ENCODE peak calls at places on chromosomes 16 and 17, in eight cellular contexts. B is pancreas, O is heart left ventricle, G is heart right ventricle, I is choroid plexus epithelial cell, S is PC-9, F is fibroblast of mammary gland, X is GM23338. A is an unnamed sample.
A peak's percentile ranks its signal among the peaks of the same experiment; 100 is the strongest.

GRCh38 chr17:14373587-14374259 is 72.8 kb downstream of the HS3ST3B1 start:
- DNase-seq in B (no peak), O (no peak), G (no peak), I (peak; percentile 64), S (no peak), F (peak; percentile 56), X (no peak), A (no peak)

GRCh38 chr16:24935336-24935735 is 79.8 kb downstream of the ARHGAP17 start:
- DNase-seq in B (no peak), O (no peak), G (no peak), I (no peak), S (no peak), F (no peak), X (no peak), A (no peak)

GRCh38 chr16:67860589-67861398 is 12.1 kb upstream of the EDC4 start:
- DNase-seq in B (no peak), O (no peak), G (no peak), I (no peak), S (peak; percentile 79), F (peak; percentile 85), X (no peak), A (no peak)

GRCh38 chr17:72361892-72362291 is 241.1 kb downstream of the SOX9 start:
- DNase-seq in B (no peak), O (no peak), G (no peak), I (peak; percentile 39), S (no peak), F (peak; percentile 61), X (no peak), A (no peak)

GRCh38 chr17:56009795-56010715 is 143.2 kb upstream of the ANKFN1 start:
- DNase-seq in B (no peak), O (no peak), G (no peak), I (no peak), S (no peak), F (peak; percentile 3), X (peak; percentile 21), A (no peak)

GRCh38 chr16:59758848-59759247 is 1024.7 kb upstream of the GOT2 start:
- DNase-seq in B (no peak), O (no peak), G (no peak), I (no peak), S (peak; percentile 35), F (no peak), X (no peak), A (no peak)

GRCh38 chr16:22685162-22685830 is 128.7 kb upstream of the HS3ST2 start:
- DNase-seq in B (no peak), O (peak; percentile 55), G (no peak), I (peak; percentile 20), S (no peak), F (peak; percentile 83), X (no peak), A (no peak)

GRCh38 chr17:75412455-75413317 is 7.2 kb upstream of the GRB2 start:
- DNase-seq in B (peak; percentile 65), O (peak; percentile 50), G (peak; percentile 30), I (peak; percentile 78), S (peak; percentile 43), F (peak; percentile 67), X (peak; percentile 93), A (peak; percentile 64)

GRCh38 chr17:18977646-18978045 is 25.7 kb downstream of the SLC5A10 start:
- DNase-seq in B (no peak), O (no peak), G (no peak), I (no peak), S (no peak), F (no peak), X (no peak), A (no peak)

GRCh38 chr16:1180772-1181714 is 28.1 kb downstream of the CACNA1H start:
- DNase-seq in B (no peak), O (peak; percentile 67), G (peak; percentile 71), I (peak; percentile 8), S (no peak), F (no peak), X (no peak), A (no peak)

GRCh38 chr16:1183235-1183907 is 30.5 kb downstream of the CACNA1H start:
- DNase-seq in B (peak; percentile 23), O (peak; percentile 63), G (peak; percentile 67), I (peak; percentile 81), S (no peak), F (peak; percentile 22), X (no peak), A (peak; percentile 43)

GRCh38 chr16:1184980-1185379 is 32.1 kb downstream of the CACNA1H start:
- DNase-seq in B (no peak), O (no peak), G (no peak), I (no peak), S (no peak), F (no peak), X (no peak), A (no peak)

GRCh38 chr16:1181715-1182671 is 29.1 kb downstream of the CACNA1H start:
- DNase-seq in B (peak; percentile 79), O (peak; percentile 61), G (peak; percentile 80), I (peak; percentile 96), S (no peak), F (peak; percentile 51), X (no peak), A (no peak)

GRCh38 chr16:1184156-1184868 is 31.4 kb downstream of the CACNA1H start:
- DNase-seq in B (no peak), O (no peak), G (no peak), I (no peak), S (no peak), F (no peak), X (no peak), A (no peak)
- TF ChIP-seq CTCF in B (no peak), O (no peak), G (no peak), I (peak; percentile 21), S (no peak), F (no peak), X (peak; percentile 12), A (peak; percentile 21)

GRCh38 chr16:51198349-51198748 is 47.3 kb upstream of the SALL1 start:
- DNase-seq in B (no peak), O (no peak), G (no peak), I (no peak), S (no peak), F (no peak), X (no peak), A (no peak)

DNA sequence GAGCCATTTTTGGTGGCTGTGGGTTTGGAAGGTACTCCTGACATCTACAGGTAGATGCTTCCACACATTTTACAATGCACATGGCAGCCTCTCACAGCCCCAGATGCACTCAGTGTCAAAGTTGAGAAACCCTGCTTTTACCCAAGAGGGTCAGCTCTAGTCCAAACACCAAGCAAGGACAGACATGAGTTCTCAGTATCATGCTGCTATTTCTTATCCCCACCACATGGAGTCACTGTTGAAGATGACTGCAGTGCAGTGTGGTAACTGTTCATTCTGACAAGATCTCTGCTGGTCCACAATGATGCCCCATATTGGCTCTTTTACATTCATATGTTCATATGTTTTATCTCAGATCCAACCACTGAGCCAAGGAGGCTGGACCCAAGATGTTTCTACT is 50.5 kb upstream of the SALL1 start:
- DNase-seq in B (no peak), O (no peak), G (no peak), I (peak; percentile 3), S (no peak), F (no peak), X (peak; percentile 21), A (no peak)
- TF ChIP-seq CTCF in B (no peak), O (no peak), G (no peak), I (no peak), S (no peak), F (peak; percentile 29), X (peak; percentile 63), A (peak; percentile 27)

DNA sequence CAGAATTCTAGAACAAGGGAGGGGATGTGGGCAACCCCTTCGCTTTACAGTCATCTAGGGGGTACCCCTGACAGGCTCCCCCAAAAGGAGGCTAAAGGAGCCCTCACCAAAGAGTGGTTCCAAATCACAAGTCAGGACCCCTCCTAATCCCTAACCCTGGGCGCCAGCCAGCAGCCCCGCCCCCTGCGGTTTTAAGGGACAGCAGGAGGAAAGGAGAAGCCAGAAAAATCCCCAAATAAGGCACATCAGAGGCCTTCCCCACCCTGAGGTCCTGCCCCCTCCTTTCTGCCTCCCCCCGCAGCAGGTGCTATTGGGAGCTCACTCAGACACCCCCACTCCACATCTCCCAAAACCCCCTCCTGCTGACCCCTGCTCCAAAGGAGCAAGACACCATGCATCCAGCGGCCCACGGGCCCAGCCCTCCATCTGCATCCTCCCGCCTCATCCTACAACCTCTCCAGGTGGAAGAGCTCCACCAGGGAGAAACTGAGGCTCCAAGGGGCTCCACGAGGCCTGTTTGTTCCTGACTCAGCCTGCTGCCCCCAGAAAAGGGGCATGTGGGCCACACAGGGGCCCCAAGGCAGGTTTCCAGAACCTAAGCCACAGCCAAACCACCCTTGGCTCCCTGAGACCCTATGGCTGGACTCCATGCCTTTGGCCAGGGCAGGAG is 93.5 kb downstream of the GOSR1 start:
- DNase-seq in B (no peak), O (no peak), G (no peak), I (no peak), S (no peak), F (no peak), X (no peak), A (no peak)
- TF ChIP-seq CTCF in B (no peak), O (no peak), G (no peak), I (no peak), S (no peak), F (no peak), X (no peak), A (no peak)

GRCh38 chr17:67072885-67073284 is 28.5 kb downstream of the CACNG1 start:
- DNase-seq in B (no peak), O (no peak), G (no peak), I (no peak), S (no peak), F (no peak), X (no peak), A (no peak)
- TF ChIP-seq CTCF in B (no peak), O (no peak), G (no peak), I (no peak), S (no peak), F (no peak), X (no peak), A (no peak)

GRCh38 chr17:82710499-82711232 is 5.8 kb upstream of the FN3KRP start:
- DNase-seq in B (no peak), O (no peak), G (no peak), I (no peak), S (no peak), F (no peak), X (peak; percentile 47), A (no peak)
- TF ChIP-seq CTCF in B (no peak), O (no peak), G (no peak), I (no peak), S (no peak), F (no peak), X (peak; percentile 67), A (no peak)

GRCh38 chr16:9262941-9263340 is 171.5 kb downstream of the HAPSTR1 start:
- DNase-seq in B (no peak), O (no peak), G (no peak), I (no peak), S (no peak), F (no peak), X (no peak), A (no peak)
- TF ChIP-seq CTCF in B (no peak), O (no peak), G (no peak), I (no peak), S (no peak), F (no peak), X (no peak), A (no peak)